ENCODE peak calls at places on chromosome 3, in ten cellular contexts. Z is K562, V is bronchial epithelial cell, U is HFF-Myc, C is AG04449, R is AG04450, H is cardiac fibroblast, E is endodermal cell, M is tibial artery, B is GM12878. P is an unnamed sample.

GRCh38 chr3:106144051-106144450 is 275.2 kb upstream of the CBLB start:
- DNase-seq in C (no peak), R (no peak), H (no peak), Z (no peak), E (no peak), B (no peak), U (no peak), M (no peak), V (no peak), P (no peak)

GRCh38 chr3:58041826-58042324 is 33.7 kb downstream of the FLNB start:
- DNase-seq in B (peak), C (no peak), Z (no peak), R (peak), H (peak), M (no peak), E (no peak), U (no peak), V (no peak), P (peak)

GRCh38 chr3:157566596-157566995 is 63.4 kb upstream of the VEPH1 start:
- DNase-seq in U (no peak), E (no peak), C (no peak), H (no peak), B (no peak), V (peak), R (no peak), M (no peak), Z (no peak), P (no peak)

GRCh38 chr3:19147905-19148767 is at the start of gene KCNH8:
- DNase-seq in R (no peak), E (peak), U (no peak), C (no peak), Z (peak), H (no peak), B (no peak), M (peak), V (no peak), P (no peak)

GRCh38 chr3:12544652-12545472 is 437 bp downstream of the MKRN2OS start:
- DNase-seq in Z (no peak), V (no peak), U (no peak), B (no peak), M (no peak), R (no peak), C (no peak), E (no peak), H (no peak), P (no peak)

GRCh38 chr3:118818386-118818785 is 216.3 kb downstream of the IGSF11 start:
- DNase-seq in U (no peak), Z (no peak), V (peak), B (no peak), R (peak), M (no peak), C (peak), E (no peak), H (peak), P (no peak)

GRCh38 chr3:147419062-147419701 is 10.0 kb downstream of the ZIC1 start:
- DNase-seq in H (peak), B (no peak), Z (peak), C (no peak), M (no peak), U (peak), V (no peak), E (peak), R (peak), P (no peak)

GRCh38 chr3:29822051-29822450 is 541.2 kb downstream of the RBMS3 start:
- DNase-seq in B (no peak), U (peak), Z (no peak), V (peak), R (peak), C (peak), H (peak), E (no peak), M (no peak), P (no peak)

GRCh38 chr3:184005981-184006507 is 11.6 kb downstream of the ABCC5 start:
- DNase-seq in C (no peak), B (peak), V (peak), E (peak), M (peak), R (no peak), Z (peak), H (peak), U (no peak), P (no peak)

GRCh38 chr3:178385280-178385952 is 150.8 kb upstream of the KCNMB2 start:
- DNase-seq in U (no peak), V (peak), R (no peak), E (peak), M (no peak), H (peak), Z (peak), B (no peak), C (no peak), P (no peak)

GRCh38 chr3:13863422-13863821 is 16.4 kb downstream of the WNT7A start:
- DNase-seq in E (no peak), Z (no peak), R (no peak), B (no peak), V (no peak), U (no peak), H (no peak), C (no peak), M (no peak), P (no peak)

GRCh38 chr3:64684715-64685261 is 3.0 kb downstream of the ADAMTS9 start:
- DNase-seq in V (no peak), M (peak), R (no peak), E (peak), B (no peak), H (peak), C (no peak), Z (no peak), U (no peak), P (no peak)

GRCh38 chr3:25156526-25157075 is 271.5 kb upstream of the RARB start:
- DNase-seq in U (peak), V (peak), E (peak), Z (no peak), B (no peak), C (peak), H (peak), R (no peak), M (no peak), P (no peak)

GRCh38 chr3:30658328-30659052 is 52.1 kb downstream of the TGFBR2 start:
- DNase-seq in E (no peak), U (peak), B (peak), Z (no peak), H (peak), R (peak), V (peak), M (no peak), C (no peak), P (no peak)

GRCh38 chr3:49132437-49133225 is at the start of gene LAMB2:
- DNase-seq in R (peak), H (peak), B (no peak), E (peak), V (peak), Z (peak), U (peak), M (peak), C (peak), P (no peak)

GRCh38 chr3:131796558-131796957 is 238.3 kb downstream of the CPNE4 start:
- DNase-seq in V (no peak), M (no peak), H (no peak), U (no peak), Z (no peak), E (no peak), C (no peak), R (no peak), B (peak), P (peak)
- H3K4me3 ChIP-seq in V (no peak), M (no peak), H (no peak), U (no peak), Z (no peak), E (no peak), C (no peak), R (no peak), B (no peak), P (no peak)

GRCh38 chr3:53721187-53721946 is 124.9 kb downstream of the CHDH start:
- DNase-seq in M (no peak), V (peak), U (no peak), H (no peak), E (peak), Z (no peak), B (no peak), R (no peak), C (no peak), P (no peak)
- TF ChIP-seq CTCF in M (no peak), V (no peak), U (no peak), H (no peak), E (peak), Z (no peak), B (no peak), R (no peak), C (no peak), P (peak)

DNA sequence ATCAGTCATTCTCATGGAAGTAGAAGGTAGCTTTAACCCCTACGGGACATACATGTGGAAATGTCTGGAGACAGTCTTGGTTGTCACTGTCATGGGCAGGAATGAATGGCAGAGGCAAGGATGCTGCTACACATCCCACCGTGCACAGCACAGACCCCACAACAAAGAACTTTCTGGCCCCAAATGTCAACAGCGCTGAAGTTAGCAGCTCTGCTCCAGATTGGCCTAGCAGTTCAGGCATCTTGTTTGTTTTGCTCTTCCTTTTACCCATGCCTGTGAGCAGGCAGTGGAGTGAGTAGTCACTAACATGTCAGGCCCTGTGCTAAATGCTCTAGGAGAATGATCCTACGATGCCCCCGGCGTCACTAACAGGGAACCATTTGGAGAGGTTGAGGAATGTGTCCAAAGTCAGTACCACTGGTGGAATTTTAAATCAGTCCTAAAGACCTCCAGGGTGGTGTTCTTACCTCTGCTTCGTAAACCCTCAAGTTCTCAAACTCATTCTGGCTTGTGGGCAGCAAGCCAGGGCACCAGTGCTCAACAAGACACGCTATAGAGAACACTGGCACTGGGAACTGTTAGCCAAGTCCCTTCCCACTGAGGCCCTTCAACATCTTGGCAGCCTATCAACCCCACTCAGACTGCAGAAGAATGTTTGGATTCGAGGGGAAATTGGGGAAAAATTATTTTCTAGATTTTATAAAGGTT is 142.2 kb downstream of the FOXP1 start:
- DNase-seq in M (no peak), H (peak), C (no peak), R (no peak), E (no peak), U (no peak), Z (no peak), B (no peak), V (peak), P (no peak)
- H3K4me3 ChIP-seq in M (no peak), H (no peak), C (no peak), R (no peak), E (no peak), U (no peak), Z (no peak), B (no peak), V (no peak), P (no peak)

DNA sequence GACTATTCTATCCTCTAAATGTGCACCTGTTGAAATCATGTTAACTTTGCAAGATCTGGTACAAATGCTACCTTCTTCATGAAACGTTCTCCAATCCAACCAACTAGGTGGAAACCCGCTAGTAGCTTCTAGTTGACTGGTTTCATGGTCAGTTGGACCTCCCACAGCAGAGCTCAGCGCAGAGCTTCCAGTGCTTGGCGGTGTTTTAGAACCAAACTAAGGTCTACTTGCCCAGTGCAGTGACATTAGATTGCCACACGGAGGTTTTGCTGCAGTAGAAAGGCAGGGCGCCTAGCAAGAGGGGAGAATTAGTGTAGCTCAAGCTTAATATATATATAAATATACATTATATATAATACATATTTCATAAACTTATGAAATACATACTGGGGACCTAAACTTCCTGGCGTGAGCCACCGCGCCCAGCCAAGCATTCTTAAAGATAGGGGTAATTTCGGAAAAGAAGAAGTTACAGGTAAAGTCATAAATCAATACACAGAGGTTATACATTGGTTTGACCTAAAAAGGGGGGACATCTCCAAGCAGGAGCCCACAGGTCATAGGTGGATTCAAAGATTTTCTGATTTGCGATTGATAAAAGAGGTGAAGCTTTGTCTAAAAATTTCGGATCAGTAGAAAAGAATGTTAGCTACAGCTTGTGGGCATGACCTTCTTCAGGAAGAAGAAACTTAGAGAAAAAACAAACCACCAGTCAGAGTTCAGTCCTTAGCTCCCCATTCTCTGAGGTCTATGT is 2.0 kb upstream of the OXSR1 start:
- DNase-seq in H (no peak), Z (peak), M (no peak), E (peak), U (no peak), V (no peak), C (no peak), B (no peak), R (no peak), P (no peak)
- TF ChIP-seq CTCF in H (peak), Z (peak), M (peak), E (peak), U (no peak), V (peak), C (no peak), B (peak), R (no peak), P (peak)